ENCODE peak calls at places on chromosome 6, in seven cellular contexts. Y is kidney epithelial cell; V is H4; C is AG10803; E is stimulated activated CD4-positive, alpha-beta T cell treated with anti-CD3 and anti-CD28 coated beads, Interleukin-2, amount 100 ng/mL, for 48 hours; R is M059J; H is omental fat pad. U is an unnamed sample.

GRCh38 chr6:3965071-3965718 is 113.7 kb downstream of the FAM217A start:
- DNase-seq in Y (no peak), V (no peak), C (peak; percentile 51), E (no peak), R (peak; percentile 37), H (no peak), U (peak; percentile 28)

GRCh38 chr6:142474446-142475289 is 172.9 kb downstream of the ADGRG6 start:
- DNase-seq in Y (peak; percentile 25), V (peak; percentile 33), C (peak; percentile 61), E (no peak), R (peak; percentile 79), H (no peak), U (peak; percentile 30)

GRCh38 chr6:163356324-163356723 is 58.2 kb upstream of the QKI start:
- DNase-seq in Y (peak; percentile 50), V (no peak), C (peak; percentile 87), E (no peak), R (peak; percentile 45), H (no peak), U (no peak)

GRCh38 chr6:11042750-11043551 is 1.2 kb downstream of the ELOVL2 start:
- DNase-seq in Y (peak; percentile 44), V (no peak), C (peak; percentile 18), E (no peak), R (peak; percentile 41), H (no peak), U (no peak)

GRCh38 chr6:75296811-75297779 is 12.5 kb upstream of the TMEM30A start:
- DNase-seq in Y (no peak), V (peak; percentile 53), C (peak; percentile 64), E (no peak), R (peak; percentile 73), H (no peak), U (no peak)

GRCh38 chr6:56570434-56571359 is 72.0 kb downstream of the DST start:
- DNase-seq in Y (no peak), V (peak; percentile 49), C (peak; percentile 39), E (no peak), R (peak; percentile 39), H (no peak), U (peak; percentile 64)

GRCh38 chr6:158787395-158787794 is 31.8 kb downstream of the EZR start:
- DNase-seq in Y (no peak), V (no peak), C (no peak), E (no peak), R (no peak), H (peak; percentile 13), U (no peak)

GRCh38 chr6:96014846-96015245 is 928 bp upstream of the FUT9 start:
- DNase-seq in Y (no peak), V (no peak), C (no peak), E (no peak), R (no peak), H (no peak), U (no peak)

GRCh38 chr6:37665309-37665708 is 32.4 kb downstream of the MDGA1 start:
- DNase-seq in Y (no peak), V (no peak), C (no peak), E (no peak), R (no peak), H (no peak), U (no peak)

GRCh38 chr6:124389127-124389526 is 573.1 kb upstream of the RNF217 start:
- DNase-seq in Y (no peak), V (no peak), C (no peak), E (no peak), R (no peak), H (no peak), U (no peak)

GRCh38 chr6:151847064-151847463 is 39.6 kb downstream of the ESR1 start:
- DNase-seq in Y (peak; percentile 16), V (peak; percentile 3), C (peak; percentile 39), E (no peak), R (peak; percentile 46), H (no peak), U (no peak)

GRCh38 chr6:43375693-43376092 is 6.2 kb upstream of the ZNF318 start:
- DNase-seq in Y (no peak), V (no peak), C (no peak), E (no peak), R (no peak), H (no peak), U (no peak)

GRCh38 chr6:140744648-140745320 is 1370.3 kb upstream of the CITED2 start:
- DNase-seq in Y (peak; percentile 19), V (peak; percentile 7), C (peak; percentile 73), E (no peak), R (peak; percentile 80), H (no peak), U (no peak)

GRCh38 chr6:84453499-84453898 is 226.1 kb upstream of the CEP162 start:
- DNase-seq in Y (no peak), V (no peak), C (peak; percentile 44), E (no peak), R (no peak), H (no peak), U (no peak)

GRCh38 chr6:98593676-98594075 is 240.7 kb upstream of the POU3F2 start:
- DNase-seq in Y (no peak), V (no peak), C (no peak), E (no peak), R (no peak), H (no peak), U (peak; percentile 48)

GRCh38 chr6:137589067-137589848 is 95.1 kb upstream of the OLIG3 start:
- DNase-seq in Y (peak; percentile 14), V (peak; percentile 91), C (peak; percentile 16), E (peak; percentile 23), R (peak; percentile 67), H (no peak), U (peak; percentile 13)

GRCh38 chr6:117585647-117586046 is 16.7 kb downstream of the GOPC start:
- DNase-seq in Y (no peak), V (no peak), C (no peak), E (no peak), R (no peak), H (no peak), U (no peak)

GRCh38 chr6:111683749-111684267 is 78.1 kb upstream of the TRAF3IP2 start:
- DNase-seq in Y (no peak), V (peak; percentile 26), C (peak; percentile 97), E (no peak), R (peak; percentile 74), H (no peak), U (no peak)

GRCh38 chr6:36998723-36999466 is 6.6 kb upstream of the FGD2 start:
- DNase-seq in Y (no peak), V (no peak), C (no peak), E (no peak), R (no peak), H (no peak), U (no peak)

GRCh38 chr6:169382735-169383134 is 129.1 kb upstream of the THBS2 start:
- DNase-seq in Y (no peak), V (no peak), C (no peak), E (no peak), R (no peak), H (no peak), U (no peak)

GRCh38 chr6:125749864-125750691 is 646 bp downstream of the HEY2 start:
- DNase-seq in Y (no peak), V (no peak), C (no peak), E (no peak), R (no peak), H (no peak), U (no peak)

GRCh38 chr6:24838081-24838480 is 39.4 kb upstream of the ARMH2 start:
- DNase-seq in Y (no peak), V (no peak), C (peak; percentile 29), E (no peak), R (no peak), H (no peak), U (no peak)

GRCh38 chr6:42448906-42449659 is 2.6 kb downstream of the TRERF1 start:
- DNase-seq in Y (no peak), V (no peak), C (no peak), E (no peak), R (no peak), H (no peak), U (no peak)

GRCh38 chr6:149897855-149898744 is at the start of gene RAET1E:
- DNase-seq in Y (no peak), V (no peak), C (no peak), E (no peak), R (peak; percentile 33), H (no peak), U (no peak)

GRCh38 chr6:33082702-33083101 is 6.9 kb downstream of the HLA-DPB1 start:
- DNase-seq in Y (no peak), V (peak; percentile 45), C (peak; percentile 10), E (no peak), R (peak; percentile 51), H (no peak), U (peak; percentile 36)

GRCh38 chr6:91126876-91127275 is 540.0 kb upstream of the MAP3K7 start:
- DNase-seq in Y (no peak), V (no peak), C (no peak), E (no peak), R (no peak), H (no peak), U (no peak)

GRCh38 chr6:2810092-2810671 is 31.5 kb downstream of the SERPINB1 start:
- DNase-seq in Y (no peak), V (no peak), C (peak; percentile 18), E (no peak), R (peak; percentile 20), H (no peak), U (no peak)

GRCh38 chr6:140366991-140367390 is 992.5 kb upstream of the CITED2 start:
- DNase-seq in Y (peak; percentile 78), V (peak; percentile 79), C (peak; percentile 8), E (no peak), R (peak; percentile 99), H (no peak), U (no peak)

GRCh38 chr6:4280721-4281120 is 145.3 kb upstream of the ECI2 start:
- DNase-seq in Y (peak; percentile 86), V (peak; percentile 57), C (peak; percentile 85), E (no peak), R (peak; percentile 94), H (no peak), U (no peak)

GRCh38 chr6:117118490-117118889 is 146.9 kb upstream of the VGLL2 start:
- DNase-seq in Y (no peak), V (no peak), C (no peak), E (no peak), R (no peak), H (no peak), U (no peak)

GRCh38 chr6:35034411-35035171 is 106.5 kb downstream of the TCP11 start:
- DNase-seq in Y (no peak), V (no peak), C (peak; percentile 54), E (no peak), R (no peak), H (no peak), U (no peak)

GRCh38 chr6:76790881-76791280 is 672.4 kb downstream of the HTR1B start:
- DNase-seq in Y (no peak), V (no peak), C (peak; percentile 16), E (no peak), R (no peak), H (no peak), U (no peak)

GRCh38 chr6:145929037-145929633 is 35.0 kb downstream of the SHPRH start:
- DNase-seq in Y (peak; percentile 9), V (peak; percentile 9), C (peak; percentile 59), E (no peak), R (peak; percentile 50), H (no peak), U (peak; percentile 21)

GRCh38 chr6:30074331-30075093 is 1.1 kb downstream of the RNF39 start:
- DNase-seq in Y (no peak), V (peak; percentile 27), C (no peak), E (no peak), R (peak; percentile 62), H (no peak), U (no peak)

GRCh38 chr6:20718705-20719653 is 184.7 kb downstream of the CDKAL1 start:
- DNase-seq in Y (no peak), V (no peak), C (no peak), E (no peak), R (no peak), H (no peak), U (no peak)

GRCh38 chr6:106614592-106615301 is 14.6 kb downstream of the RTN4IP1 start:
- DNase-seq in Y (no peak), V (no peak), C (no peak), E (no peak), R (no peak), H (no peak), U (no peak)